ENCODE peak calls at places on chromosomes 7 and 10, in six cellular contexts. W is astrocyte, K is Caco-2, C is tibial artery, Y is ovary, R is lower lobe of right lung. V is an unnamed sample.

GRCh38 chr7:135991322-135991721 is 14.2 kb upstream of the MTPN start:
- DNase-seq in R (no peak), W (no peak), K (no peak), C (no peak), Y (no peak), V (peak; percentile 68)

GRCh38 chr10:132714906-132715790 is 70.8 kb downstream of the NKX6-2 start:
- DNase-seq in K (no peak), R (peak; percentile 34), Y (no peak), C (peak; percentile 51), W (no peak), V (no peak)

GRCh38 chr10:7541137-7542087 is 125.4 kb downstream of the ITIH5 start:
- DNase-seq in K (peak; percentile 95), C (peak; percentile 82), Y (peak; percentile 75), R (peak; percentile 54), W (peak; percentile 54), V (no peak)

GRCh38 chr10:124614003-124614659 is 130.0 kb downstream of the FAM53B start:
- DNase-seq in R (no peak), K (no peak), Y (no peak), W (no peak), C (no peak), V (no peak)

GRCh38 chr7:80287400-80288174 is 153.0 kb downstream of the GNAI1 start:
- DNase-seq in R (no peak), W (no peak), K (no peak), Y (no peak), C (no peak), V (peak; percentile 72)

GRCh38 chr7:44978511-44979366 is at the start of gene MYO1G:
- DNase-seq in K (no peak), W (no peak), R (peak; percentile 82), C (no peak), Y (no peak), V (no peak)

GRCh38 chr10:43110318-43111071 is 27.8 kb upstream of the CSGALNACT2 start:
- DNase-seq in W (peak; percentile 33), K (no peak), R (peak; percentile 47), Y (peak; percentile 74), C (no peak), V (peak; percentile 61)

GRCh38 chr10:71598673-71599072 is 120.9 kb downstream of the C10orf105 start:
- DNase-seq in R (peak; percentile 77), K (no peak), Y (peak; percentile 80), W (no peak), C (peak; percentile 89), V (no peak)

GRCh38 chr7:28754027-28754426 is 204.1 kb downstream of the TRIL start:
- DNase-seq in Y (no peak), R (no peak), C (no peak), W (peak; percentile 70), K (no peak), V (peak; percentile 43)

GRCh38 chr10:91163709-91164474 is 56.6 kb upstream of the PCGF5 start:
- DNase-seq in C (peak; percentile 93), W (peak; percentile 68), K (peak; percentile 40), Y (peak; percentile 86), R (peak; percentile 73), V (peak; percentile 82)

GRCh38 chr10:71547290-71547689 is 150.6 kb downstream of the CDH23 start:
- DNase-seq in K (no peak), R (no peak), W (no peak), C (no peak), Y (no peak), V (no peak)

GRCh38 chr10:55065185-55065584 is 264.2 kb upstream of the PCDH15 start:
- DNase-seq in R (no peak), K (no peak), W (no peak), C (no peak), Y (no peak), V (no peak)

GRCh38 chr7:2028733-2029132 is 204.0 kb downstream of the MAD1L1 start:
- DNase-seq in K (peak; percentile 12), R (peak; percentile 5), C (peak; percentile 4), W (no peak), Y (no peak), V (no peak)

GRCh38 chr7:1114505-1114904 is 26.6 kb downstream of the GPER1 start:
- DNase-seq in W (no peak), K (peak; percentile 28), R (peak; percentile 25), Y (no peak), C (no peak), V (no peak)

GRCh38 chr7:16845746-16846145 is 36.0 kb downstream of the AGR3 start:
- DNase-seq in C (no peak), Y (no peak), R (no peak), W (no peak), K (no peak), V (no peak)

GRCh38 chr7:16850772-16851466 is 30.9 kb downstream of the AGR3 start:
- DNase-seq in Y (no peak), K (no peak), R (peak; percentile 47), C (no peak), W (no peak), V (no peak)

GRCh38 chr7:16846611-16847165 is 35.1 kb downstream of the AGR3 start:
- DNase-seq in C (no peak), K (peak; percentile 45), Y (no peak), W (no peak), R (no peak), V (peak; percentile 44)

GRCh38 chr7:16849295-16850148 is 32.3 kb downstream of the AGR3 start:
- DNase-seq in Y (no peak), R (no peak), W (no peak), C (no peak), K (no peak), V (no peak)

GRCh38 chr7:16847381-16847860 is 34.4 kb downstream of the AGR3 start:
- DNase-seq in K (peak; percentile 96), R (peak; percentile 76), Y (no peak), W (peak; percentile 64), C (no peak), V (peak; percentile 45)
- H3K4me3 ChIP-seq in K (no peak overlapping the region), R (no peak overlapping the region), Y (no peak overlapping the region), W (no peak overlapping the region), C (no peak overlapping the region), V (no peak overlapping the region)

GRCh38 chr7:125065546-125065945 is 135.9 kb upstream of the POT1 start:
- DNase-seq in R (no peak), C (no peak), Y (no peak), W (no peak), K (no peak), V (no peak)

GRCh38 chr7:125061776-125062397 is 132.3 kb upstream of the POT1 start:
- DNase-seq in Y (no peak), K (no peak), W (peak; percentile 56), R (no peak), C (no peak), V (peak; percentile 85)

GRCh38 chr7:125057974-125058373 is 128.3 kb upstream of the POT1 start:
- DNase-seq in C (no peak), K (no peak), W (no peak), R (no peak), Y (no peak), V (no peak)

GRCh38 chr7:125055376-125055775 is 125.8 kb upstream of the POT1 start:
- DNase-seq in C (no peak), R (no peak), K (no peak), Y (no peak), W (no peak), V (no peak)

DNA sequence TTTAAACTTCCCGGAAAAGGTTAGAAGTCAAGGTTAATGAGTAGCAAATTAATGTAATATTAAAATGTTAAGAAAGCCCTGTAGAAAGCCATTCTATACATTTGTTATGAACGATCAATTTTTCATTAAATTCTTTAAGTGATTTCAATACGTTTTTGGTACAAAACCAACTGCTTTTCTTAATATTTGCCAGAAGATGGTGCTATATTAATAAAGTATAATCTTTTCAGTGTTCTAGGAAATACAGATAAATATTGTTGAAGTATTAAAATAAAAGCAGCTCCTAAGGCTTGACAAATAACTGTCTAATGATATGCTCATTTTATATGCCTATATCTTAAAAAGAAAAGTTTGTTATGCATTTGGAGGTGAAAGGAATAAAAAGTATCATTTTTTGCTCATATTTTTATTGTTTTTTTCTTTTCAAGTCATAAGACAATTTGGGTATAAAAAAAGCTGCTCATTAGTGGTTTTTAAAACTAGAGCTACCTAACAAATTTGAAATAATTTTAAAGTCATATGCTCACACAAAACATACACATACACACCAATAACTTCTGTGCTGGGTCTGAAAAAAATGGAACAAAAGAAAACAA is 130.3 kb upstream of the POT1 start:
- DNase-seq in C (no peak), R (no peak), W (peak; percentile 11), K (no peak), Y (no peak), V (peak; percentile 25)
- TF ChIP-seq CTCF in C (peak; percentile 28), R (peak; percentile 25), W (peak; percentile 34), K (peak; percentile 5), Y (no peak), V (peak; percentile 21)

GRCh38 chr7:137847418-137848050 is 760 bp upstream of the DGKI start:
- DNase-seq in C (no peak), R (no peak), W (no peak), Y (no peak), K (no peak), V (no peak)
- H3K4me3 ChIP-seq in C (peak overlapping the region; percentile 52), R (peak overlapping the region; percentile 33), W (peak overlapping the region; percentile 46), Y (peak overlapping the region; percentile 30), K (no peak overlapping the region), V (no peak overlapping the region)

DNA sequence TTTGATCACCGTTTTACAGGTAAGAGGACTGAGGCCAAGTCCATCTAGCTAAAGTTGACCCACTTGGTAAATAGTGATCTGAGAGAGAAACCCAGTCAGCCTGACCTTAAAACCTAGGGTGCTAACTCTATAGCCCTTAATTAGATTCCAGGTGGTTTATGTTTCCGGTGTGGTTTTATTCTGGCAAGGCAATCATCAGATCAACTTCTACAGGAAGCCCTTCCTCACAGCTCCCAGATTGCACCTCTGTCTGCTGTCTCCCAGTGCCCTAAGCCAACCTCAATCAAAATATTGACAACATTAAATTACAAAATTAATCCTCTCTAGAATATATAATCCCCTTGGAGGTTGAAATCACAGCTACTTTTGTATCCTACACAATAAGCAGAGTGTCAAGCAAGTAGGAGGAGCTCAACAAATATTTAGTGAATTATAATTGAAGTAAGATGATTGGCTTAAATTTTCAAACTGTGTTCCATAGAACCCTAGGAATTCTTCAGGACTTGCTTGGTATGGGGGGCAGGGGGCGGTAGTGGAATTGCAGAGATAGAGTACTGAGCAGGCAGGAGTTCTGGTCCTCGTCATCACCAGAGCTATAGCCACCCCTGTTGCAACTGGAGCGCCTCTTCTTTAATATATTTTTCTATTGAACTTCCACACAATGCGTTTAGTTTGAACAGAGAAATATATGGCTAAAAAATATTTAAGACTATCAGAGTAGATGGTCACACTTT is 692.8 kb upstream of the LRRN3 start:
- DNase-seq in Y (no peak), K (no peak), R (no peak), C (no peak), W (no peak), V (no peak)
- TF ChIP-seq CTCF in Y (no peak), K (no peak), R (no peak), C (no peak), W (no peak), V (no peak)

GRCh38 chr10:103193820-103194529 is 903 bp upstream of the NT5C2 start:
- DNase-seq in Y (no peak), R (no peak), K (no peak), W (peak; percentile 86), C (no peak), V (peak; percentile 76)
- H3K4me3 ChIP-seq in Y (no peak overlapping the region), R (peak overlapping the region; percentile 79), K (peak overlapping the region; percentile 67), W (no peak overlapping the region), C (peak overlapping the region; percentile 88), V (no peak overlapping the region)

GRCh38 chr7:128031901-128032604 is 816 bp upstream of the LRRC4 start:
- DNase-seq in W (peak; percentile 90), R (peak; percentile 64), C (no peak), Y (peak; percentile 69), K (no peak), V (peak; percentile 92)
- TF ChIP-seq CTCF in W (no peak), R (peak; percentile 31), C (no peak), Y (peak; percentile 27), K (no peak), V (no peak)

V was measured in epithelial cell of esophagus.